ENCODE peak calls at places on chromosomes 2 and 18, in five cellular contexts. One of them, this sample, is unnamed.
A peak's percentile ranks its signal among the peaks of the same experiment; 100 is the strongest.

GRCh38 chr2:120741514-120742448 is 6.1 kb downstream of the GLI2 start:
- DNase-seq in GM12891: no peak
- DNase-seq in GM12878: no peak
- DNase-seq in HepG2: no peak
- DNase-seq in GM12892: no peak
- DNase-seq in this sample: peak; percentile 68

GRCh38 chr2:132037527-132038178 is 124.1 kb downstream of the ANKRD30BL start:
- DNase-seq in GM12878: no peak
- DNase-seq in GM12891: no peak
- DNase-seq in HepG2: no peak
- DNase-seq in GM12892: no peak
- DNase-seq in this sample: peak; percentile 61

GRCh38 chr18:57444301-57444759 is 9.2 kb downstream of the ONECUT2 start:
- DNase-seq in HepG2: no peak
- DNase-seq in GM12878: no peak
- DNase-seq in GM12891: no peak
- DNase-seq in GM12892: no peak
- DNase-seq in this sample: no peak

GRCh38 chr2:217707116-217707742 is 295.6 kb downstream of the TNS1 start:
- DNase-seq in GM12878: no peak
- DNase-seq in GM12892: no peak
- DNase-seq in HepG2: no peak
- DNase-seq in GM12891: no peak
- DNase-seq in this sample: no peak

GRCh38 chr2:136718273-136718672 is 47.1 kb upstream of the THSD7B start:
- DNase-seq in GM12878: no peak
- DNase-seq in GM12892: no peak
- DNase-seq in HepG2: no peak
- DNase-seq in GM12891: no peak
- DNase-seq in this sample: no peak

GRCh38 chr2:150280255-150280654 is 207.2 kb downstream of the RND3 start:
- DNase-seq in GM12878: no peak
- DNase-seq in HepG2: no peak
- DNase-seq in GM12891: no peak
- DNase-seq in GM12892: no peak
- DNase-seq in this sample: no peak

GRCh38 chr2:176187306-176188217 is 906 bp upstream of the HOXD1 start:
- DNase-seq in HepG2: peak; percentile 96
- DNase-seq in GM12878: no peak
- DNase-seq in GM12892: no peak
- DNase-seq in GM12891: no peak
- DNase-seq in this sample: peak; percentile 68

GRCh38 chr2:159497256-159497655 is 119.1 kb downstream of the BAZ2B start:
- DNase-seq in GM12892: no peak
- DNase-seq in GM12878: no peak
- DNase-seq in HepG2: peak; percentile 41
- DNase-seq in GM12891: no peak
- DNase-seq in this sample: peak; percentile 14

GRCh38 chr2:168138911-168139310 is 108.5 kb downstream of the STK39 start:
- DNase-seq in GM12892: no peak
- DNase-seq in GM12891: no peak
- DNase-seq in GM12878: no peak
- DNase-seq in HepG2: no peak
- DNase-seq in this sample: no peak

GRCh38 chr2:72952961-72953360 is 35.6 kb downstream of the EMX1 start:
- DNase-seq in GM12891: no peak
- DNase-seq in HepG2: no peak
- DNase-seq in GM12892: no peak
- DNase-seq in GM12878: no peak
- DNase-seq in this sample: no peak

GRCh38 chr2:98445708-98446577 is 1.3 kb downstream of the INPP4A start:
- DNase-seq in GM12878: no peak
- DNase-seq in GM12891: no peak
- DNase-seq in GM12892: no peak
- DNase-seq in HepG2: no peak
- DNase-seq in this sample: peak; percentile 42

GRCh38 chr2:196427996-196428634 is 211.4 kb upstream of the CCDC150 start:
- DNase-seq in GM12878: no peak
- DNase-seq in HepG2: no peak
- DNase-seq in GM12892: no peak
- DNase-seq in GM12891: no peak
- DNase-seq in this sample: no peak

GRCh38 chr2:164014068-164014577 is 278.3 kb upstream of the FIGN start:
- DNase-seq in HepG2: no peak
- DNase-seq in GM12892: no peak
- DNase-seq in GM12878: no peak
- DNase-seq in GM12891: no peak
- DNase-seq in this sample: no peak

GRCh38 chr18:6239716-6240115 is 175.0 kb downstream of the L3MBTL4 start:
- DNase-seq in HepG2: no peak
- DNase-seq in GM12892: no peak
- DNase-seq in GM12878: no peak
- DNase-seq in GM12891: no peak
- DNase-seq in this sample: no peak

GRCh38 chr2:197487385-197487784 is 12.3 kb downstream of the HSPD1 start:
- DNase-seq in GM12891: no peak
- DNase-seq in GM12878: no peak
- DNase-seq in HepG2: no peak
- DNase-seq in GM12892: no peak
- DNase-seq in this sample: no peak

GRCh38 chr2:219559156-219559915 is 12.0 kb downstream of the OBSL1 start:
- DNase-seq in HepG2: no peak
- DNase-seq in GM12878: no peak
- DNase-seq in GM12891: no peak
- DNase-seq in GM12892: no peak
- DNase-seq in this sample: no peak

GRCh38 chr2:192197387-192197786 is 2.7 kb upstream of the TMEFF2 start:
- DNase-seq in HepG2: no peak
- DNase-seq in GM12892: no peak
- DNase-seq in GM12891: no peak
- DNase-seq in GM12878: no peak
- DNase-seq in this sample: no peak

GRCh38 chr2:224302952-224303351 is 99.0 kb downstream of the FAM124B start:
- DNase-seq in GM12892: no peak
- DNase-seq in GM12891: no peak
- DNase-seq in HepG2: no peak
- DNase-seq in GM12878: no peak
- DNase-seq in this sample: no peak
- TF ChIP-seq TAF1 in GM12892: no peak
- TF ChIP-seq TAF1 in GM12891: no peak
- TF ChIP-seq TAF1 in HepG2: no peak
- TF ChIP-seq TAF1 in GM12878: no peak
- TF ChIP-seq TAF1 in this sample: no peak

GRCh38 chr2:45911503-45911902 is 260.0 kb downstream of the PRKCE start:
- DNase-seq in GM12892: no peak
- DNase-seq in GM12878: no peak
- DNase-seq in GM12891: no peak
- DNase-seq in HepG2: no peak
- DNase-seq in this sample: no peak

GRCh38 chr2:45913539-45913938 is 262.1 kb downstream of the PRKCE start:
- DNase-seq in GM12892: no peak
- DNase-seq in GM12878: no peak
- DNase-seq in HepG2: no peak
- DNase-seq in GM12891: no peak
- DNase-seq in this sample: no peak

GRCh38 chr2:45912109-45912508 is 260.6 kb downstream of the PRKCE start:
- DNase-seq in GM12878: no peak
- DNase-seq in GM12891: no peak
- DNase-seq in GM12892: no peak
- DNase-seq in HepG2: peak; percentile 87
- DNase-seq in this sample: no peak

GRCh38 chr2:45918816-45919655 is 267.6 kb downstream of the PRKCE start:
- DNase-seq in HepG2: no peak
- DNase-seq in GM12891: no peak
- DNase-seq in GM12878: no peak
- DNase-seq in GM12892: no peak
- DNase-seq in this sample: peak; percentile 46

GRCh38 chr2:45915523-45915922 is 264.0 kb downstream of the PRKCE start:
- DNase-seq in GM12892: no peak
- DNase-seq in GM12878: no peak
- DNase-seq in GM12891: no peak
- DNase-seq in HepG2: no peak
- DNase-seq in this sample: no peak
- TF ChIP-seq TAF1 in GM12892: no peak
- TF ChIP-seq TAF1 in GM12878: no peak
- TF ChIP-seq TAF1 in GM12891: no peak
- TF ChIP-seq TAF1 in HepG2: no peak
- TF ChIP-seq TAF1 in this sample: no peak

GRCh38 chr18:27666070-27666469 is 481.0 kb upstream of the CHST9 start:
- DNase-seq in GM12891: no peak
- DNase-seq in GM12892: no peak
- DNase-seq in HepG2: no peak
- DNase-seq in GM12878: no peak
- DNase-seq in this sample: no peak

GRCh38 chr18:27662537-27662936 is 477.4 kb upstream of the CHST9 start:
- DNase-seq in GM12892: no peak
- DNase-seq in GM12878: no peak
- DNase-seq in GM12891: no peak
- DNase-seq in HepG2: no peak
- DNase-seq in this sample: no peak

GRCh38 chr18:27667064-27667463 is 482.0 kb upstream of the CHST9 start:
- DNase-seq in GM12878: no peak
- DNase-seq in HepG2: no peak
- DNase-seq in GM12891: no peak
- DNase-seq in GM12892: no peak
- DNase-seq in this sample: no peak

GRCh38 chr18:27665264-27665799 is 480.2 kb upstream of the CHST9 start:
- DNase-seq in HepG2: no peak
- DNase-seq in GM12878: no peak
- DNase-seq in GM12892: no peak
- DNase-seq in GM12891: no peak
- DNase-seq in this sample: no peak

DNA sequence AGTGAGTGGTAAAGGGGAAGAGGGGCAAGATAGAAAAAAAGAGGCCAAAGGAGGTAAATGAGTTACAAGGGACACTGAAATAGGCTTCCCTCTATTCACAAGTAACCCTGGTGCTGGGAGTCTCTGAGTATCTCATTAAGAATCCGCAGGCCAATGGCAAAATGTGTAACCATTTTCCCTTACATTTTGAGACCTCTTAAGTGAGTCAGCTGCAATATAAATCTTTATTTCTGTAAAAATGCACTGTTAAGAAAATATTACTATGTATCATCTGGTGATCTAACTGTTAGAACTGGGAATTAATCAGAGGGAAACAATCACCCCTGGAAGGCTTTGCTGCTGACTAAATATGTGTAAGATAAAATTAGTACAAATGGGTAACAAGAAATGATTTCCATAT is 483.0 kb upstream of the CHST9 start:
- DNase-seq in GM12891: no peak
- DNase-seq in HepG2: no peak
- DNase-seq in GM12892: no peak
- DNase-seq in GM12878: no peak
- DNase-seq in this sample: no peak
- TF ChIP-seq TAF1 in GM12891: no peak
- TF ChIP-seq TAF1 in HepG2: no peak
- TF ChIP-seq TAF1 in GM12892: no peak
- TF ChIP-seq TAF1 in GM12878: no peak
- TF ChIP-seq TAF1 in this sample: no peak

GRCh38 chr2:70570041-70570661 is 16.5 kb upstream of the TGFA start:
- DNase-seq in GM12892: no peak
- DNase-seq in HepG2: peak; percentile 65
- DNase-seq in GM12891: no peak
- DNase-seq in GM12878: no peak
- DNase-seq in this sample: no peak
- TF ChIP-seq TAF1 in GM12892: no peak
- TF ChIP-seq TAF1 in HepG2: no peak
- TF ChIP-seq TAF1 in GM12891: no peak
- TF ChIP-seq TAF1 in GM12878: no peak
- TF ChIP-seq TAF1 in this sample: no peak

GRCh38 chr18:12405066-12405465 is 2.7 kb upstream of the PRELID3A start:
- DNase-seq in GM12891: no peak
- DNase-seq in GM12878: no peak
- DNase-seq in GM12892: no peak
- DNase-seq in HepG2: no peak
- DNase-seq in this sample: no peak
- TF ChIP-seq TAF1 in GM12891: no peak
- TF ChIP-seq TAF1 in GM12878: no peak
- TF ChIP-seq TAF1 in GM12892: no peak
- TF ChIP-seq TAF1 in HepG2: no peak
- TF ChIP-seq TAF1 in this sample: no peak

GRCh38 chr2:118737690-118738089 is 109.8 kb downstream of the EN1 start:
- DNase-seq in GM12878: no peak
- DNase-seq in GM12891: no peak
- DNase-seq in HepG2: no peak
- DNase-seq in GM12892: no peak
- DNase-seq in this sample: no peak
- TF ChIP-seq TAF1 in GM12878: no peak
- TF ChIP-seq TAF1 in GM12891: no peak
- TF ChIP-seq TAF1 in HepG2: no peak
- TF ChIP-seq TAF1 in GM12892: no peak
- TF ChIP-seq TAF1 in this sample: no peak

GRCh38 chr2:121818546-121818945 is 63.1 kb downstream of the TSN start:
- DNase-seq in GM12892: no peak
- DNase-seq in GM12891: no peak
- DNase-seq in HepG2: no peak
- DNase-seq in GM12878: no peak
- DNase-seq in this sample: no peak

GRCh38 chr2:121815216-121815615 is 59.8 kb downstream of the TSN start:
- DNase-seq in GM12892: no peak
- DNase-seq in GM12891: no peak
- DNase-seq in GM12878: no peak
- DNase-seq in HepG2: no peak
- DNase-seq in this sample: no peak

GRCh38 chr2:121821476-121822158 is 66.2 kb downstream of the TSN start:
- DNase-seq in GM12892: no peak
- DNase-seq in HepG2: no peak
- DNase-seq in GM12891: no peak
- DNase-seq in GM12878: no peak
- DNase-seq in this sample: no peak

GRCh38 chr2:121819846-121820245 is 64.4 kb downstream of the TSN start:
- DNase-seq in GM12892: no peak
- DNase-seq in GM12891: no peak
- DNase-seq in GM12878: no peak
- DNase-seq in HepG2: no peak
- DNase-seq in this sample: no peak

DNA sequence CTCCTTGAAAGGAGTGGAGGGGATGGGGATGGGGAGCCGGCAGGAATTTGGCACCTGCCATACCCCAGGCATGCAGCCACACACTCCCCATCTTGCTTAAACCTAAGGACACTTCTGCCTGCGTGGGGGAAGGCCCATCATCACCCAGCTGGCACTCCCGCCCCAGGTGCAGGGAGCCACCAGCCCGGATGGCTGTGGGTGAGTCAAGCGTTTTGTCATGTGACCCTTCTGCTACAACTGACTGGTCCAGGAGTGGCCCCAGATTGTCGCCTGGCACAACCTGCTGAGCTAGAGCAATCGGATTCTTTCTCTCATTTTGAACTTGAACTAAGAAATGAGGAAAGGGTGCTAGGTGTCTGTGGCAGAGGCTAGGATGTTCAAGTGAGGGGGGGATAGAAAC is 61.3 kb downstream of the TSN start:
- DNase-seq in GM12892: no peak
- DNase-seq in HepG2: no peak
- DNase-seq in GM12891: no peak
- DNase-seq in GM12878: no peak
- DNase-seq in this sample: no peak
- TF ChIP-seq TAF1 in GM12892: no peak
- TF ChIP-seq TAF1 in HepG2: no peak
- TF ChIP-seq TAF1 in GM12891: no peak
- TF ChIP-seq TAF1 in GM12878: no peak
- TF ChIP-seq TAF1 in this sample: no peak

GRCh38 chr2:113251118-113251517 is 27.6 kb downstream of the PAX8 start:
- DNase-seq in GM12892: no peak
- DNase-seq in GM12878: no peak
- DNase-seq in HepG2: no peak
- DNase-seq in GM12891: no peak
- DNase-seq in this sample: no peak
- TF ChIP-seq TAF1 in GM12892: no peak
- TF ChIP-seq TAF1 in GM12878: no peak
- TF ChIP-seq TAF1 in HepG2: no peak
- TF ChIP-seq TAF1 in GM12891: no peak
- TF ChIP-seq TAF1 in this sample: no peak

This sample was measured in SK-N-SH.